ENCODE peak calls at places on chromosomes 3 and 15, in eight cellular contexts. R is gastroesophageal sphincter, W is mucosa of descending colon, T is lung, I is foreskin keratinocyte, O is T-helper 17 cell, J is natural killer cell, V is sciatic nerve. K is an unnamed sample.

GRCh38 chr15:52936489-52936888 is 146.4 kb upstream of the ONECUT1 start:
- ATAC-seq in R (no peak), W (no peak), T (no peak), I (no peak), O (no peak), J (no peak), V (no peak), K (no peak)

GRCh38 chr15:37124330-37124729 is 24.0 kb upstream of the MEIS2 start:
- ATAC-seq in R (no peak), W (no peak), T (no peak), I (no peak), O (no peak), J (no peak), V (no peak), K (no peak)

GRCh38 chr3:100325827-100326226 is 8.7 kb upstream of the NIT2 start:
- ATAC-seq in R (no peak), W (no peak), T (no peak), I (no peak), O (no peak), J (no peak), V (no peak), K (no peak)

GRCh38 chr15:80679805-80680175 is 15.3 kb upstream of the ABHD17C start:
- ATAC-seq in R (no peak), W (peak; percentile 81), T (no peak), I (peak; percentile 53), O (no peak), J (no peak), V (no peak), K (peak; percentile 92)

GRCh38 chr3:10674593-10674992 is 141.4 kb upstream of the SLC6A11 start:
- ATAC-seq in R (no peak), W (no peak), T (no peak), I (no peak), O (no peak), J (no peak), V (no peak), K (no peak)

GRCh38 chr3:16378415-16378814 is 113.4 kb downstream of the OXNAD1 start:
- ATAC-seq in R (no peak), W (no peak), T (no peak), I (no peak), O (no peak), J (peak; percentile 30), V (no peak), K (no peak)

GRCh38 chr15:80953953-80954778 is 35.5 kb downstream of the MESD start:
- ATAC-seq in R (no peak), W (peak; percentile 13), T (no peak), I (no peak), O (no peak), J (no peak), V (peak; percentile 67), K (peak; percentile 47)

GRCh38 chr15:75694241-75695182 is 18.1 kb downstream of the CSPG4 start:
- ATAC-seq in R (peak; percentile 86), W (peak; percentile 70), T (no peak), I (peak; percentile 95), O (no peak), J (no peak), V (peak; percentile 63), K (peak; percentile 68)

GRCh38 chr15:28992996-28993719 is 107.4 kb downstream of the APBA2 start:
- ATAC-seq in R (peak; percentile 60), W (no peak), T (no peak), I (no peak), O (no peak), J (no peak), V (peak; percentile 46), K (no peak)

GRCh38 chr3:8988791-8989558 is 25.7 kb upstream of the RAD18 start:
- ATAC-seq in R (no peak), W (no peak), T (no peak), I (no peak), O (no peak), J (no peak), V (no peak), K (no peak)

GRCh38 chr15:75720787-75721461 is 8.3 kb upstream of the CSPG4 start:
- ATAC-seq in R (no peak), W (peak; percentile 70), T (no peak), I (peak; percentile 48), O (peak; percentile 31), J (no peak), V (no peak), K (peak; percentile 59)

GRCh38 chr15:52379395-52380111 is 83.9 kb upstream of the MYO5C start:
- ATAC-seq in R (no peak), W (no peak), T (no peak), I (no peak), O (peak; percentile 48), J (no peak), V (no peak), K (no peak)

GRCh38 chr3:77325280-77325679 is 285.4 kb downstream of the ROBO2 start:
- ATAC-seq in R (no peak), W (no peak), T (no peak), I (no peak), O (no peak), J (no peak), V (no peak), K (no peak)

GRCh38 chr15:47988564-47988963 is 132.2 kb upstream of the SLC24A5 start:
- ATAC-seq in R (no peak), W (no peak), T (no peak), I (peak; percentile 12), O (no peak), J (no peak), V (no peak), K (no peak)

GRCh38 chr3:108936924-108937689 is 16.6 kb downstream of the GUCA1C start:
- ATAC-seq in R (no peak), W (no peak), T (no peak), I (no peak), O (no peak), J (no peak), V (peak; percentile 26), K (no peak)

GRCh38 chr15:88257311-88257901 is 867 bp upstream of the NTRK3 start:
- ATAC-seq in R (no peak), W (no peak), T (no peak), I (no peak), O (no peak), J (no peak), V (peak; percentile 8), K (no peak)

K was measured in esophagus mucosa.